ENCODE peak calls at places on chromosome 6, in five cellular contexts. V is dorsolateral prefrontal cortex; N is stimulated activated effector memory CD8-positive, alpha-beta T cell treated with anti-CD3 and anti-CD28 coated beads, Interleukin-12 subunit alpha, Interleukin-12 subunit beta, amount 100 ng/mL, for 72 hours; Q is NCI-H1105; K is HuH-7. P is an unnamed sample.

GRCh38 chr6:139839506-139840156 is 465.2 kb upstream of the CITED2 start:
- DNase-seq in V (no peak), N (no peak), Q (no peak), K (no peak), P (no peak)

GRCh38 chr6:150290429-150290828 is 78.4 kb upstream of the IYD start:
- DNase-seq in V (peak), N (no peak), Q (no peak), K (no peak), P (no peak)

GRCh38 chr6:2630891-2631458 is 119.7 kb downstream of the MYLK4 start:
- DNase-seq in V (no peak), N (no peak), Q (no peak), K (no peak), P (no peak)

GRCh38 chr6:12138377-12138776 is 126.3 kb downstream of the HIVEP1 start:
- DNase-seq in V (no peak), N (no peak), Q (no peak), K (no peak), P (no peak)

GRCh38 chr6:120290964-120291363 is 941.4 kb upstream of the MAN1A1 start:
- DNase-seq in V (no peak), N (no peak), Q (no peak), K (no peak), P (no peak)

GRCh38 chr6:28606424-28607391 is 81.0 kb downstream of the GPX5 start:
- DNase-seq in V (peak), N (no peak), Q (peak), K (peak), P (no peak)

GRCh38 chr6:33983109-33983475 is 162.8 kb downstream of the GRM4 start:
- DNase-seq in V (peak), N (no peak), Q (no peak), K (peak), P (no peak)

GRCh38 chr6:158207452-158207788 is 39.3 kb downstream of the GTF2H5 start:
- DNase-seq in V (no peak), N (peak), Q (no peak), K (no peak), P (no peak)

GRCh38 chr6:143167224-143167623 is 106.5 kb downstream of the AIG1 start:
- DNase-seq in V (no peak), N (no peak), Q (no peak), K (no peak), P (no peak)

GRCh38 chr6:135087803-135088202 is 33.2 kb upstream of the HBS1L start:
- DNase-seq in V (no peak), N (no peak), Q (no peak), K (no peak), P (no peak)

GRCh38 chr6:136703331-136703846 is 88.9 kb downstream of the MAP3K5 start:
- DNase-seq in V (no peak), N (no peak), Q (no peak), K (no peak), P (no peak)

GRCh38 chr6:5379647-5380242 is 118.4 kb downstream of the FARS2 start:
- DNase-seq in V (no peak), N (peak), Q (no peak), K (peak), P (no peak)

GRCh38 chr6:11329841-11330765 is 97.6 kb upstream of the NEDD9 start:
- DNase-seq in V (no peak), N (no peak), Q (no peak), K (no peak), P (no peak)

GRCh38 chr6:28589234-28589951 is 63.7 kb downstream of the GPX5 start:
- DNase-seq in V (peak), N (no peak), Q (peak), K (peak), P (no peak)

GRCh38 chr6:79377830-79378460 is 143.5 kb upstream of the HMGN3 start:
- DNase-seq in V (no peak), N (no peak), Q (no peak), K (no peak), P (no peak)

GRCh38 chr6:5303711-5304110 is 42.4 kb downstream of the FARS2 start:
- DNase-seq in V (no peak), N (no peak), Q (no peak), K (no peak), P (no peak)

GRCh38 chr6:91042656-91043055 is 455.8 kb upstream of the MAP3K7 start:
- DNase-seq in V (no peak), N (no peak), Q (no peak), K (no peak), P (no peak)

GRCh38 chr6:24478903-24479302 is 10.5 kb downstream of the GPLD1 start:
- DNase-seq in V (no peak), N (no peak), Q (no peak), K (no peak), P (no peak)

GRCh38 chr6:130955755-130956154 is 107.3 kb downstream of the EPB41L2 start:
- DNase-seq in V (no peak), N (no peak), Q (peak), K (no peak), P (no peak)

GRCh38 chr6:148525453-148525852 is 182.8 kb downstream of the SASH1 start:
- DNase-seq in V (no peak), N (no peak), Q (no peak), K (no peak), P (no peak)

GRCh38 chr6:46263709-46264091 is 92.9 kb upstream of the ENPP5 start:
- DNase-seq in V (no peak), N (no peak), Q (no peak), K (no peak), P (no peak)

GRCh38 chr6:1949533-1949932 is 295.9 kb downstream of the GMDS start:
- DNase-seq in V (no peak), N (no peak), Q (no peak), K (no peak), P (no peak)

GRCh38 chr6:5433324-5433723 is 172.0 kb downstream of the FARS2 start:
- DNase-seq in V (no peak), N (no peak), Q (no peak), K (no peak), P (no peak)

GRCh38 chr6:24589334-24589733 is 56.7 kb downstream of the KIAA0319 start:
- DNase-seq in V (no peak), N (no peak), Q (no peak), K (no peak), P (no peak)

GRCh38 chr6:165834613-165835259 is 171.7 kb upstream of the PDE10A start:
- DNase-seq in V (peak), N (no peak), Q (peak), K (no peak), P (no peak)

GRCh38 chr6:56366112-56366852 is 118.9 kb upstream of the COL21A1 start:
- DNase-seq in V (no peak), N (no peak), Q (no peak), K (no peak), P (no peak)

GRCh38 chr6:84411060-84411629 is 183.7 kb upstream of the CEP162 start:
- DNase-seq in V (no peak), N (no peak), Q (peak), K (no peak), P (no peak)

GRCh38 chr6:158067436-158068015 is 85.9 kb downstream of the SYNJ2 start:
- DNase-seq in V (no peak), N (no peak), Q (no peak), K (no peak), P (no peak)

GRCh38 chr6:744954-745353 is 52.0 kb upstream of the EXOC2 start:
- DNase-seq in V (no peak), N (no peak), Q (no peak), K (no peak), P (no peak)

GRCh38 chr6:117549606-117550005 is 52.7 kb downstream of the GOPC start:
- DNase-seq in V (no peak), N (no peak), Q (no peak), K (no peak), P (no peak)